ENCODE peak calls at places on chromosomes 12 and 14, in four cellular contexts. U is stimulated activated CD8-positive, alpha-beta memory T cell treated with anti-CD3 and anti-CD28 coated beads, Interleukin-4, amount 100 ng/mL, for 4 hours; P is astrocyte; C is stimulated activated CD4-positive, alpha-beta T cell treated with anti-CD3 and anti-CD28 coated beads, TNF-alpha, amount 100 ng/mL, for 1 hour. A is an unnamed sample.

GRCh38 chr12:57465747-57466505 is 6.3 kb downstream of the GLI1 start:
- DNase-seq in U (no peak), P (no peak), C (no peak), A (no peak)

GRCh38 chr12:56763753-56764657 is 881 bp downstream of the HSD17B6 start:
- DNase-seq in U (no peak), P (peak), C (no peak), A (peak)

GRCh38 chr12:123621101-123621500 is 12.4 kb downstream of the EIF2B1 start:
- DNase-seq in U (no peak), P (no peak), C (no peak), A (no peak)

GRCh38 chr12:39986674-39987073 is 119.2 kb downstream of the SLC2A13 start:
- DNase-seq in U (no peak), P (no peak), C (no peak), A (no peak)

GRCh38 chr12:103530352-103530751 is 34.6 kb upstream of the C12orf42 start:
- DNase-seq in U (no peak), P (no peak), C (no peak), A (no peak)

GRCh38 chr14:92553456-92553855 is 39.9 kb downstream of the RIN3 start:
- DNase-seq in U (no peak), P (peak), C (no peak), A (peak)

GRCh38 chr12:54337854-54338650 is 13.1 kb downstream of the COPZ1 start:
- DNase-seq in U (no peak), P (no peak), C (no peak), A (no peak)

GRCh38 chr12:21429994-21430393 is 7.5 kb upstream of the PYROXD1 start:
- DNase-seq in U (no peak), P (no peak), C (no peak), A (no peak)

GRCh38 chr12:93833946-93834345 is 156.8 kb downstream of the CRADD start:
- DNase-seq in U (no peak), P (no peak), C (no peak), A (no peak)

GRCh38 chr14:89458713-89459112 is 41.7 kb upstream of the FOXN3 start:
- DNase-seq in U (no peak), P (no peak), C (no peak), A (no peak)

GRCh38 chr14:74933925-74934435 is 10.9 kb upstream of the RPS6KL1 start:
- DNase-seq in U (no peak), P (no peak), C (no peak), A (no peak)

GRCh38 chr12:5511644-5512584 is 80.0 kb downstream of the NTF3 start:
- DNase-seq in U (no peak), P (no peak), C (no peak), A (no peak)

GRCh38 chr14:70726651-70727375 is 82.5 kb downstream of the MAP3K9 start:
- DNase-seq in U (no peak), P (no peak), C (no peak), A (no peak)

GRCh38 chr12:56041579-56042429 is at the start of gene RPS26:
- DNase-seq in U (peak), P (peak), C (peak), A (peak)

GRCh38 chr12:84912191-84913142 is at the start of gene SLC6A15:
- DNase-seq in U (no peak), P (peak), C (no peak), A (peak)

GRCh38 chr14:68268197-68268596 is 448.6 kb downstream of the RAD51B start:
- DNase-seq in U (no peak), P (no peak), C (no peak), A (no peak)

GRCh38 chr12:89364058-89364457 is 11.8 kb upstream of the DUSP6 start:
- DNase-seq in U (no peak), P (no peak), C (no peak), A (no peak)

GRCh38 chr14:63656194-63656593 is 14.5 kb upstream of the WDR89 start:
- DNase-seq in U (no peak), P (no peak), C (no peak), A (no peak)

GRCh38 chr12:40999212-40999611 is 188.9 kb upstream of the PDZRN4 start:
- DNase-seq in U (no peak), P (no peak), C (no peak), A (peak)

GRCh38 chr12:106246891-106247730 is 709 bp downstream of the CKAP4 start:
- DNase-seq in U (no peak), P (no peak), C (peak), A (peak)

GRCh38 chr12:101746661-101747060 is 7.4 kb upstream of the SYCP3 start:
- DNase-seq in U (no peak), P (no peak), C (no peak), A (no peak)

GRCh38 chr12:63068857-63069442 is 82.1 kb downstream of the AVPR1A start:
- DNase-seq in U (no peak), P (peak), C (no peak), A (peak)

GRCh38 chr14:71070169-71070568 is 162.9 kb downstream of the PCNX1 start:
- DNase-seq in U (no peak), P (no peak), C (no peak), A (peak)

GRCh38 chr12:109946913-109947312 is 46.8 kb downstream of the TCHP start:
- DNase-seq in U (no peak), P (no peak), C (no peak), A (no peak)

GRCh38 chr14:60867503-60868172 is 113.2 kb downstream of the TRMT5 start:
- DNase-seq in U (no peak), P (no peak), C (no peak), A (no peak)

GRCh38 chr12:82730832-82731497 is 44.3 kb downstream of the TMTC2 start:
- DNase-seq in U (no peak), P (peak), C (no peak), A (peak)

GRCh38 chr14:31746326-31746725 is 185.1 kb downstream of the NUBPL start:
- DNase-seq in U (no peak), P (no peak), C (no peak), A (peak)

GRCh38 chr14:68748260-68748659 is 44.6 kb downstream of the ZFP36L1 start:
- DNase-seq in U (no peak), P (no peak), C (no peak), A (no peak)

GRCh38 chr14:31122098-31122611 is 85.4 kb downstream of the HECTD1 start:
- DNase-seq in U (no peak), P (peak), C (no peak), A (peak)

GRCh38 chr14:31880935-31881334 is 196.2 kb upstream of the ARHGAP5 start:
- DNase-seq in U (no peak), P (peak), C (no peak), A (peak)

GRCh38 chr14:91858536-91859275 is 8.6 kb downstream of the TC2N start:
- DNase-seq in U (no peak), P (no peak), C (no peak), A (peak)